ENCODE peak calls at places on chromosome 9, in eight cellular contexts. A is keratinocyte, Z is ovary, N is sigmoid colon, P is IMR-90, V is breast epithelium, S is AG09309, B is A549. W is an unnamed sample.
A peak's percentile ranks its signal among the peaks of the same experiment; 100 is the strongest.

GRCh38 chr9:110093417-110093816 is 114.5 kb downstream of the C9orf152 start:
- DNase-seq in A (no peak), Z (no peak), N (no peak), P (no peak), V (no peak), S (no peak), B (no peak), W (no peak)

GRCh38 chr9:93303806-93304573 is 120.1 kb downstream of the WNK2 start:
- DNase-seq in A (no peak), Z (peak; percentile 29), N (peak; percentile 44), P (no peak), V (peak; percentile 14), S (no peak), B (no peak), W (no peak)

GRCh38 chr9:126860077-126860756 is at the start of gene ZBTB34:
- DNase-seq in A (no peak), Z (peak; percentile 82), N (peak; percentile 74), P (peak; percentile 24), V (no peak), S (no peak), B (peak; percentile 53), W (peak; percentile 56)

GRCh38 chr9:121191235-121191634 is 10.4 kb downstream of the RAB14 start:
- DNase-seq in A (no peak), Z (no peak), N (no peak), P (no peak), V (no peak), S (no peak), B (no peak), W (no peak)

GRCh38 chr9:76644171-76644570 is 120.1 kb upstream of the PCA3 start:
- DNase-seq in A (no peak), Z (no peak), N (no peak), P (no peak), V (no peak), S (no peak), B (no peak), W (no peak)

GRCh38 chr9:2655411-2655901 is 33.9 kb downstream of the VLDLR start:
- DNase-seq in A (peak; percentile 69), Z (no peak), N (no peak), P (peak; percentile 96), V (no peak), S (peak; percentile 72), B (peak; percentile 33), W (no peak)

GRCh38 chr9:100555471-100555870 is 22.4 kb upstream of the CAVIN4 start:
- DNase-seq in A (no peak), Z (no peak), N (no peak), P (no peak), V (no peak), S (no peak), B (no peak), W (no peak)

GRCh38 chr9:123678878-123679329 is 251.0 kb downstream of the DENND1A start:
- DNase-seq in A (no peak), Z (no peak), N (no peak), P (peak; percentile 63), V (no peak), S (no peak), B (no peak), W (no peak)

GRCh38 chr9:123111977-123112869 is 78.8 kb downstream of the GPR21 start:
- DNase-seq in A (no peak), Z (no peak), N (no peak), P (no peak), V (no peak), S (no peak), B (no peak), W (no peak)

GRCh38 chr9:135096408-135096885 is 9.0 kb downstream of the OLFM1 start:
- DNase-seq in A (no peak), Z (no peak), N (no peak), P (no peak), V (no peak), S (no peak), B (no peak), W (no peak)

GRCh38 chr9:130463141-130463540 is 18.4 kb downstream of the ASS1 start:
- DNase-seq in A (no peak), Z (no peak), N (no peak), P (no peak), V (no peak), S (no peak), B (no peak), W (peak; percentile 66)

DNA sequence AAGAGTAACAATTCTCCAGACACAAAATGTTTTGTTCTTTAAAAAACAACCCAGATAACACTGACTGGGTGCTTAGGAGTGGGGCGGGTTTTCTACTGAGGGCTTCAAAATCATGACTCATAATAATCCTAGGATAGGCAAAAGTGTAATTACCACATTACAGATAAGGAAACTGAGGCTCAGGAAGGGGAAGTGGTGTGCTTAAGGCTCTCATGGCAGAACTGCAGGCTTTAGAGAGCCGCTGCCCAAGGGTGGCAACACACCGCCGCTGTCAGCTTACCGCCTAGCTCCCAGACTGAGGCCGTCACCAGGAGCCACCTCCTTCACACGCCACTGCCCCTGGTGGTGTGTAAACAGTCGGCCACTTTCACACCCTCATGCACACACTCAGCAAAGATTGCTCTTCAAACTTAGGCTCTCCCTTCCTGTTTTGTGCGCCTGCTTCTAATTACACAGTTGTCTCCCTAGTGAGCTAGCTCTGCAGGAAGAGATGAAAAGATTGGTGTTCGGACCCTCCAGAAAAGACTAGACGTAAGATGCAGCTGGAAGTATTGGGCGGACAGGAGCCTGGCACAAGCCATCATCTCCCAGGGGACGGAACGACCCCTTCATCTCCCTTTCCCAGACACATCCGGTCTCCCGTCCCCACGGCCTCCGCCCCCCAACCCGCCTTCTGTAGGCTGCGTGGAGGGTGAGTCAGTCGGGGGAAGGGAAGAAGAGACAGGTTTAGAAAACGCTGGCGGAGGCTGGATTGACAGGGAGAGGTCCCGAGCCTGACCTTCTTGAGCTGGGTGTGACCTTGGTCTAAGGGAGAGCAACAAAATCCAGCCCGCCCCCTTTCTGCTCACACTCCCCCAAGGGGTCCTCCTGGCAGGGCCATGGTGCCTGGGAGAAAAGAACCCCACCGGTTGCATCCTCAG is 162.7 kb downstream of the SYK start:
- DNase-seq in A (no peak), Z (peak; percentile 51), N (no peak), P (no peak), V (no peak), S (no peak), B (peak; percentile 34), W (peak; percentile 82)
- TF ChIP-seq CTCF in A (peak; percentile 13), Z (no peak), N (no peak), P (no peak), V (no peak), S (no peak), B (no peak), W (no peak)

DNA sequence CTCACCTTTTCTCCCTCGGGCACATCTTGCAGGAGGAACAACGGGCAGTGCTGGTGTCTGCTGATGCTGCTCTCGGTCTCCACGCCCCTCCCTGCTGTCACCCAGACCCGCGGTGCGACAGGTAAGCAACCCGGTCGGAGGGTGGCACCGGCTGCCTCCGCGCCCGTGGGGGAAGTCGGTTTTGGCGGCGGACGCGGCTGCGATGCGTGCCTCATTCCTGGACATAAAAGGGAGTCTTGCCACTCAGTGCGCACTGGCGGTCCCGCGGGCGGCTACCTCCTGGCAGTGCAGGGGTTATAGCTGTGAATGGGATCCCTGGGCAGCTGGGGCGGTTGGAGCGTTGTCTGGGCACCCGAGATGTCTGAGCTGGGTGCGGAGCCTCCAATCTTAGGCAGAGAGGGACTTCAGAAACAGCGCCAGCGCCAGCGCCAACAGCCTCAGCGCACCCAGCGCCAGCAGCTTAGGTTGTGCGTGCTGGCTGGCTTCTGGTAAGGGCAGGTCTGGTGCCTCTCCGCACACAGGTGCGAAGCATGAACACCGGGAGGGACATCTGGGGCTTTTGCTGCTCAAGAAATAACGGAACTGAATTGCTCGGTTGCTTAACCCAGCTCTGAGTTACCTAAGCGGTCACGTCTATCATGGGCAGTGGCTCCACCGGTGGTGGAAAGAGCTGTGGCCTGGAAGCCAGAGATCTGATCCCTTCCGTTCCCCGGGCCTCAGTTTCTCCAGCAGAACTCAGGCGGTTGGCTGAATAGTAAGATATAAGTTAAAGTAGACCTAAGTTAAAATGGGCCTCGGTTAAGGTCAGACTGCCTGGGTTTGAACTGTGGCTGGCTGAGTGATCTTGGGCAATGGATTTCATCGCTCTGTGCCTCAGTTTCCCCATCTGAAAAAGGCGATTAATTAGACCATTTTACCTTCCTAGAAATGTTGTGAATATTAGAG is 695 bp downstream of the COL15A1 start:
- DNase-seq in A (no peak), Z (peak; percentile 69), N (peak; percentile 80), P (no peak), V (no peak), S (no peak), B (peak; percentile 24), W (no peak)
- H3K4me3 ChIP-seq in A (no peak overlapping the region), Z (peak overlapping the region; percentile 63), N (peak overlapping the region; percentile 72), P (peak overlapping the region; percentile 99), V (peak overlapping the region; percentile 67), S (peak overlapping the region; percentile 43), B (peak overlapping the region; percentile 34), W (no peak overlapping the region)

GRCh38 chr9:34072868-34073590 is 24.3 kb upstream of the UBAP2 start:
- DNase-seq in A (no peak), Z (no peak), N (peak; percentile 69), P (peak; percentile 96), V (no peak), S (peak; percentile 51), B (peak; percentile 87), W (peak; percentile 69)
- TF ChIP-seq CTCF in A (no peak), Z (no peak), N (no peak), P (no peak), V (no peak), S (no peak), B (no peak), W (no peak)

GRCh38 chr9:133978226-133979123 is 13.6 kb downstream of the VAV2 start:
- DNase-seq in A (no peak), Z (peak; percentile 25), N (peak; percentile 63), P (no peak), V (no peak), S (no peak), B (no peak), W (no peak)

GRCh38 chr9:133977421-133978201 is 14.5 kb downstream of the VAV2 start:
- DNase-seq in A (no peak), Z (peak; percentile 32), N (peak; percentile 44), P (no peak), V (no peak), S (no peak), B (no peak), W (no peak)

GRCh38 chr9:133979921-133980863 is 11.9 kb downstream of the VAV2 start:
- DNase-seq in A (no peak), Z (peak; percentile 36), N (peak; percentile 59), P (no peak), V (no peak), S (no peak), B (no peak), W (no peak)

GRCh38 chr9:133980864-133981588 is 11.1 kb downstream of the VAV2 start:
- DNase-seq in A (no peak), Z (peak; percentile 17), N (peak; percentile 43), P (no peak), V (no peak), S (no peak), B (no peak), W (peak; percentile 75)

DNA sequence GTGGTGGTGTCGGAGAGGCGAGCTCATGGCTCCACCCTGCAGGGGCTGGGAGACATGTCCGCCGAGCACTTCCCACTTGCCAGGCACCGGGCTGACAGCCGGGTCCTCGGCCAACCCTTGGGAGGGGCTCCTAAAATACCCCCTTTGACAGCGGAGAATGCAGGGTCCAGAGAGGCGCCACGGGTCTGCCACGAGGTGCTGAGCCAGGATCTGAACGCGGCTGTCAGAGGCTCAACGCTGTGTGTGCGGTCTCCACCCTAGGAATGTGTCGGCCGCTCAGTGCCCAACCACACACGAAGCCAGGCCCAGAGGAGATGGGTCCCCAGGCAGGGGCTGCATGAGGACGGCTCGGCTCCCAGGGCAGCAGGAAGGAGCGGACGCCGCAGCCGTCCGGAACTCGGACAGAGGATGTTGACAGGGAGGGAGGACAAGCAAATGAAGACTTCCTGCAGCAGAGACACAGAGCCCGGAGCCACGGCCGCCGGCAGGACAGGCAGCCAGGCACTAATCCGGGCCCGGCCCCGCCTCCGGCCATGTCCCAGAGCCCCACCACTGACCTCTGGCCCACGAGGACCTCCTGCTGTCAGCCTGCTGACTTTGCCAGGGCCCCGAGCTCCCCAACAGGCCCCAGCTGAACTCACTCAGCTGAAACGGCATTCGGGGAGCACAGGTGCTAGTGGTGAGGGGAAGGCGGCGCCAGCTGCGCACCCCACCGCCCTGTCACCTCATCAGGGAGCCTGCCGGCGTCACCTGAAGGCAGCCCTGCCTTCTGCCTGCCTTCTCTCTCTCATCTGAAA is 12.8 kb downstream of the VAV2 start:
- DNase-seq in A (no peak), Z (peak; percentile 48), N (peak; percentile 73), P (peak; percentile 37), V (no peak), S (no peak), B (no peak), W (peak; percentile 88)
- H3K4me3 ChIP-seq in A (no peak overlapping the region), Z (no peak overlapping the region), N (peak overlapping the region; percentile 34), P (no peak overlapping the region), V (peak overlapping the region; percentile 52), S (no peak overlapping the region), B (no peak overlapping the region), W (peak overlapping the region; percentile 32)